ENCODE peak calls at places on chromosomes 6 and 20, in five cellular contexts. I, R, L, O and J are unnamed samples. For H3K4me1, the result is how much of the 10 kb centered on the place peaks cover.

GRCh38 chr6:108635505-108636226 is 74.9 kb downstream of the FOXO3 start:
- DNase-seq in R (no peak), L (no peak), O (no peak), I (no peak), J (no peak)

GRCh38 chr6:63882208-63882607 is 246.6 kb downstream of the PHF3 start:
- DNase-seq in L (no peak), O (no peak), R (no peak), I (peak), J (no peak)

GRCh38 chr6:71482742-71483141 is 194.1 kb downstream of the OGFRL1 start:
- DNase-seq in L (no peak), I (no peak), R (no peak), O (no peak), J (no peak)

GRCh38 chr20:36373089-36373488 is 67.0 kb downstream of the DLGAP4 start:
- DNase-seq in O (no peak), L (no peak), R (no peak), I (no peak), J (no peak)

GRCh38 chr20:35004051-35004725 is 48.5 kb downstream of the MYH7B start:
- DNase-seq in R (peak), O (no peak), I (no peak), L (no peak), J (no peak)

GRCh38 chr6:150685860-150686259 is 86.2 kb downstream of the PLEKHG1 start:
- DNase-seq in R (peak), L (no peak), O (peak), I (peak), J (no peak)

GRCh38 chr6:34696189-34696738 is 303 bp downstream of the ILRUN start:
- DNase-seq in R (no peak), I (no peak), O (peak), L (peak), J (peak)

GRCh38 chr6:130933712-130934200 is 106.5 kb downstream of the SMLR1 start:
- DNase-seq in L (no peak), I (no peak), O (peak), R (no peak), J (peak)

GRCh38 chr6:124131259-124131658 is 327.6 kb downstream of the NKAIN2 start:
- DNase-seq in O (no peak), L (no peak), R (no peak), I (no peak), J (no peak)

GRCh38 chr6:7051780-7052440 is 55.9 kb upstream of the RREB1 start:
- DNase-seq in L (peak), R (peak), O (no peak), I (no peak), J (peak)

GRCh38 chr20:22583773-22584629 is at the start of gene FOXA2:
- DNase-seq in R (no peak), O (no peak), I (peak), L (no peak), J (no peak)

GRCh38 chr6:94401311-94401710 is 982.0 kb upstream of the EPHA7 start:
- DNase-seq in R (no peak), I (no peak), L (no peak), O (no peak), J (no peak)

GRCh38 chr6:32149932-32150920 is 1.5 kb downstream of the PRRT1 start:
- DNase-seq in I (no peak), R (no peak), O (no peak), L (no peak), J (no peak)

GRCh38 chr20:40563296-40563950 is 125.6 kb downstream of the MAFB start:
- DNase-seq in L (peak), O (no peak), R (no peak), I (peak), J (peak)

GRCh38 chr6:125377621-125378020 is 75.9 kb upstream of the HDDC2 start:
- DNase-seq in R (peak), L (no peak), I (no peak), O (peak), J (no peak)

GRCh38 chr6:156780117-156780641 is 3.0 kb downstream of the ARID1B start:
- DNase-seq in O (peak), L (no peak), I (peak), R (peak), J (peak)

GRCh38 chr6:100300221-100300736 is 164.4 kb downstream of the SIM1 start:
- DNase-seq in L (no peak), R (no peak), I (peak), O (peak), J (no peak)

GRCh38 chr6:36947570-36948351 is 6.8 kb upstream of the PI16 start:
- DNase-seq in O (peak), R (no peak), L (peak), I (no peak), J (no peak)

GRCh38 chr6:111713196-111713705 is 107.6 kb upstream of the TRAF3IP2 start:
- DNase-seq in O (no peak), L (no peak), I (no peak), R (no peak), J (no peak)

GRCh38 chr6:111714403-111715270 is 109.0 kb upstream of the TRAF3IP2 start:
- DNase-seq in I (no peak), R (no peak), O (no peak), L (no peak), J (no peak)

GRCh38 chr6:111716325-111716724 is 110.6 kb upstream of the TRAF3IP2 start:
- DNase-seq in O (no peak), L (no peak), R (no peak), I (no peak), J (no peak)

GRCh38 chr6:111713811-111714210 is 108.1 kb upstream of the TRAF3IP2 start:
- DNase-seq in L (no peak), R (no peak), O (no peak), I (no peak), J (no peak)

GRCh38 chr6:111715321-111715720 is 109.6 kb upstream of the TRAF3IP2 start:
- DNase-seq in R (no peak), L (no peak), O (no peak), I (no peak), J (no peak)
- H3K4me1 ChIP-seq in R (under half), L (under half), O (under half), I (under half), J (under half)

GRCh38 chr6:9252784-9253183 is 817.4 kb upstream of the SLC35B3 start:
- DNase-seq in R (no peak), O (no peak), L (no peak), I (no peak), J (no peak)

GRCh38 chr6:9250852-9251251 is 815.5 kb upstream of the SLC35B3 start:
- DNase-seq in L (no peak), R (no peak), O (peak), I (no peak), J (no peak)

DNA sequence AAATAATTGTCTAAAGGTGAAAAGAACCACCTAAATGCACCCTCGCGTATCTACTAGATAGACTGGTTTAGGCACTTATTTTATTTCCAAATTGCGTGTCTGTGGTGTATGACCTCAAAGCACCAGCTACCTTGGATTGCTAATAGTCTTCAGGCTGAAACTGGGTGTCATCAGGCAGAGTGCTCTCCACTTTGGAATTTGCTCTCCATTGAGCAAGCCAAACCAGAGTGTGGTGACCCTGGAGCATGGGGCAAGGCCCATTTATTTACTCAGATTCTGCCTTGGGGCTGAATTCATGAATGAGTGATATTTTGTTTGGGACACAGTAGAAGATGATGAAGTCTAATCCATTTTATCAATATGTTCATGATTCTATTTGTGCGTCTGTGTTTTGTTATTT is 812.8 kb upstream of the SLC35B3 start:
- DNase-seq in L (no peak), I (no peak), R (no peak), O (no peak), J (no peak)
- TF ChIP-seq POLR2A in L (no peak), I (no peak), R (no peak), O (no peak), J (no peak)

GRCh38 chr20:32474717-32474966 is 110.5 kb downstream of the NOL4L start:
- DNase-seq in I (no peak), O (no peak), R (no peak), L (no peak), J (no peak)
- H3K4me1 ChIP-seq in I (under half), O (under half), R (under half), L (under half), J (under half)

GRCh38 chr20:4811661-4812181 is 90.0 kb downstream of the PRND start:
- DNase-seq in R (no peak), L (peak), O (no peak), I (no peak), J (peak)
- TF ChIP-seq POLR2A in R (no peak), L (no peak), O (no peak), I (no peak), J (no peak)

DNA sequence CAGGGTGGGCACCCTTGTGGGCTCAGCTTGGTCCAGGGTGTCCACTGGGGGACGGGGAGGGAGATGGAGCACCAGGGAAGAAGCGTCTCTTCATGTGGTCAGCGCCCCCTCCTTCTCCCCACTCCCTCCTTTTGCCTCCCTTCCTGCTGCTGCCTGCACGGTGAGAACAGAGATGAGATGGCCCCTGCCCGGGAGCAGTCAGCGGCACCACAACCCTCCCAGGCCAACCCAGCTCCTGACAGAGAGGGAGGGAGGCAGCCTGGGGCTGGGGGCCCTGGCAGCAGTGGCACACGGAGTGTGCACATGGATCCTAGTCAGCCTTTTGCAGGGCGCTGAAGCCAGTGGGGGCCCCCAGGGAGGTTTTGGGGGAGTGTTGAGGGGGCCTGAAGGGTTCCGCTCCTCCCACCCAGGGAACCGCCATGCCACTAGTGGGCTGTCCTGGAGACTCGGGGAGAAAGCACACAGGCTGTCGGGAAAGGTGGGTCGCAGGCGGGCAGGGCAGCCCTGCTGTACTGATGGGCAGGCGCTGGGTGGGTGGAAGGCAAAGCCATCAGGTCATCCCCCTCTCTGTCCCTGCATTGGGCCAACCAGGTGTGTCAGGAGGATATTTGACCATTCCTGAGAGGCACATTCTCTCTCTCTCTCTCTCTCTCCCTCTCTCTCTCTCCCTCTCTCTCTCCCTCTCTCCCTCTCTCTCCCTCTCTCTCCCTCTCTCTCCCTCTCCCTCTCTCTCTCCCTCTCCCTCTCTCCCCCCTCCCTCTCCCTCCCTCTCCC is 94.3 kb upstream of the BHLHE23 start:
- DNase-seq in R (no peak), L (peak), O (no peak), I (no peak), J (no peak)
- H3K4me1 ChIP-seq in R (under half), L (under half), O (under half), I (under half), J (under half)

GRCh38 chr20:58897493-58897892 is 45.0 kb downstream of the GNAS start:
- DNase-seq in O (no peak), R (no peak), I (no peak), L (no peak), J (no peak)
- TF ChIP-seq POLR2A in O (peak), R (no peak), I (no peak), L (no peak), J (no peak)

GRCh38 chr20:32478576-32478975 is 106.6 kb downstream of the NOL4L start:
- DNase-seq in R (no peak), I (no peak), O (no peak), L (no peak), J (no peak)

GRCh38 chr20:32479012-32479411 is 106.1 kb downstream of the NOL4L start:
- DNase-seq in O (no peak), I (no peak), L (no peak), R (no peak), J (no peak)

GRCh38 chr20:32476684-32477593 is 108.2 kb downstream of the NOL4L start:
- DNase-seq in I (no peak), L (no peak), R (no peak), O (no peak), J (no peak)

GRCh38 chr20:32479697-32480140 is 105.4 kb downstream of the NOL4L start:
- DNase-seq in L (no peak), R (no peak), I (no peak), O (no peak), J (no peak)

DNA sequence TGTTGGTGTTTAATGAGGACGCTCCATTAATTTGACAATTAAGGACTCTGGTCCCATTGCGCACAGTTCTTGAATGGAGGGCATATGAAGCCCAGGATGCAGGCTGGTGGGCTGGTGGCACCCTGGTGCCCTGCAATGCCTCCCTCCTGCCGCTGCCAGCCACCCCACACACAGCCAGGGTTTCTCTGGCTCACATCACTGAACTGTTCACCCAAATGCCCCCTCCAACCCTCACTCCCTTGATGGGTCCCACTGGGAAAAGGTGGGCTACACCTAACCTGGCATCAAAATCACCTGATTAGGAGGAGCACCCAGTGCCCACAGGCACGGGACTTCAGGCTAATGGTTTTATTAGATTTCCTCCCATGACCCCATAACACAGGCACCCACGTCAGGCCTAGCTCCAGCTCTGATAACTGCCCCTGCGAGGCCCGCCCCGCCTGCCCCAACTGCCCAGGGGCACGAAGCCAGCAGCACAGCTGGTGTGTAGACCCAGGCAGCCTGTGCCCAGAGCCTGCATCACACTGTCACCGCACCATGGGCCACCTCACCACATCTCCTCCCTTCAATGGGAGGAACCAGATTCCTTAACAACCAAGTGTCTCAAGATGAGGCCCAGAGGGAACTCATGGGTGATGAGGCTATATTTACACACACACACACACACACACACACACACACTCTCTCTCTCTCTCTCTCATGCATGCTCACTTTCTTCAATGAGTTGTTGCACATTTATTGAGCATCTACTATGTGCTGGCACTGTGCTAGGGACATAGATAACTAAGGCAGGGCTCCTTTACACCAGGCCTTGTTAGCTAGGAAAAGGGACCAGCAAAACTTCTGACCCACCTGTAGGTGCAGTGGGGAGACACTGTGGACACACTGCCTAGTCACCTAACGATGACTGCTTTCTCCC is 107.3 kb downstream of the NOL4L start:
- DNase-seq in L (no peak), R (no peak), O (no peak), I (no peak), J (no peak)
- H3K4me1 ChIP-seq in L (half or more), R (under half), O (under half), I (half or more), J (under half)

DNA sequence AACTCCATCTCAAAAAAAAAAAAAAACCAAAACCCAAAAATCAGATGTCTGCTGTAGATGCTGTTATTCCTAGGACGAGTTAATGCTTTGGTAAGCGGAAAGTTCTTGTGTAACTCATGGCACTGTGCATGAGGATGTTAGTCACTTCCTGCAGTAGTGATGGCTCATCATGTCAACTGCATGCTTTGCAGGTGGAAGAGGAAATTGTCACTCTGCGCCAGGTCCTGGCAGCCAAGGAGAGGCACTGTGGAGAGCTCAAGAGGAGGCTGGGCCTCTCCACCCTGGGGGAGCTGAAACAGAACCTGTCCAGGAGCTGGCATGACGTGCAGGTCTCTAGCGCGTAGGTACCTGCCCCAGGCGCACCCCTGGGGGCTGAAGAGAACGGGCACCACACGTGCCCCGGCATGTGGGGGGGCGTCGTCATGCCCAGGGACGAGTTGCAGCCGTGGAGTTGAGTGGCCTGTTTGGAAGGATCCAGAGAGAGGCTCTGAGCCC is 8.5 kb downstream of the TPD52L2 start:
- DNase-seq in L (no peak), I (no peak), O (peak), R (peak), J (no peak)
- TF ChIP-seq POLR2A in L (no peak), I (no peak), O (no peak), R (no peak), J (no peak)

GRCh38 chr6:159819098-159819497 is 19.0 kb downstream of the PNLDC1 start:
- DNase-seq in O (no peak), L (peak), I (no peak), R (no peak), J (no peak)

GRCh38 chr6:159821111-159821510 is 21.0 kb downstream of the PNLDC1 start:
- DNase-seq in R (no peak), L (peak), I (no peak), O (no peak), J (no peak)

GRCh38 chr6:159823953-159824352 is 23.9 kb downstream of the PNLDC1 start:
- DNase-seq in R (no peak), I (no peak), O (no peak), L (no peak), J (no peak)

GRCh38 chr6:159819932-159820640 is 20.0 kb downstream of the PNLDC1 start:
- DNase-seq in L (peak), O (no peak), R (no peak), I (no peak), J (no peak)

GRCh38 chr6:159821726-159822125 is 21.6 kb downstream of the PNLDC1 start:
- DNase-seq in R (no peak), L (peak), O (no peak), I (no peak), J (no peak)
- H3K4me1 ChIP-seq in R (under half), L (under half), O (under half), I (under half), J (under half)